ENCODE peak calls at places on chromosome 6, in five cellular contexts. D is adrenal gland, M is MV-4-11, W is AG09309, A is foreskin fibroblast. X is an unnamed sample.

GRCh38 chr6:105318660-105319059 is 84.2 kb downstream of the PREP start:
- DNase-seq in M (no peak), W (no peak), A (peak), D (no peak), X (no peak)

GRCh38 chr6:6973721-6974120 is 134.0 kb upstream of the RREB1 start:
- DNase-seq in D (no peak), M (no peak), A (no peak), W (no peak), X (no peak)

GRCh38 chr6:104929348-104929747 is 27.6 kb upstream of the LIN28B start:
- DNase-seq in A (no peak), M (no peak), D (no peak), W (no peak), X (no peak)

GRCh38 chr6:154343473-154344308 is 12.9 kb downstream of the IPCEF1 start:
- DNase-seq in M (no peak), D (peak), A (peak), W (no peak), X (peak)

GRCh38 chr6:3776881-3777507 is 25.5 kb upstream of the PXDC1 start:
- DNase-seq in D (no peak), M (no peak), A (no peak), W (no peak), X (no peak)

GRCh38 chr6:26170951-26171841 is 84.0 kb downstream of the HFE start:
- DNase-seq in D (no peak), M (no peak), W (no peak), A (no peak), X (no peak)

GRCh38 chr6:150006961-150007464 is 18.3 kb downstream of the RAET1L start:
- DNase-seq in M (no peak), A (no peak), D (peak), W (no peak), X (no peak)

GRCh38 chr6:25307805-25308494 is 28.8 kb downstream of the CARMIL1 start:
- DNase-seq in W (no peak), A (no peak), M (no peak), D (no peak), X (no peak)

GRCh38 chr6:156423829-156424228 is 353.3 kb upstream of the ARID1B start:
- DNase-seq in M (no peak), W (no peak), D (no peak), A (no peak), X (no peak)

GRCh38 chr6:113599444-113599843 is 257.7 kb upstream of the MARCKS start:
- DNase-seq in M (no peak), W (no peak), A (no peak), D (no peak), X (no peak)

GRCh38 chr6:33339193-33339592 is 21.6 kb upstream of the ZBTB22 start:
- DNase-seq in M (no peak), W (no peak), A (no peak), D (no peak), X (no peak)

GRCh38 chr6:125549202-125549884 is 200.1 kb upstream of the HEY2 start:
- DNase-seq in M (no peak), D (no peak), W (no peak), A (no peak), X (no peak)

GRCh38 chr6:139588734-139589418 is 214.4 kb upstream of the CITED2 start:
- DNase-seq in W (no peak), A (peak), M (peak), D (no peak), X (no peak)

GRCh38 chr6:42315991-42316378 is 98.3 kb upstream of the MRPS10 start:
- DNase-seq in A (peak), M (peak), W (peak), D (peak), X (no peak)

GRCh38 chr6:48136856-48137255 is 25.9 kb upstream of the PTCHD4 start:
- DNase-seq in D (no peak), A (no peak), W (no peak), M (no peak), X (no peak)

GRCh38 chr6:5516036-5516435 is 254.7 kb downstream of the FARS2 start:
- DNase-seq in W (no peak), D (no peak), A (no peak), M (no peak), X (no peak)

GRCh38 chr6:4313044-4313686 is 177.8 kb upstream of the ECI2 start:
- DNase-seq in D (peak), M (no peak), W (peak), A (peak), X (no peak)

GRCh38 chr6:24981385-24981758 is 45.6 kb upstream of the RIPOR2 start:
- DNase-seq in D (no peak), A (no peak), W (no peak), M (no peak), X (no peak)

GRCh38 chr6:165231581-165232276 is 77.7 kb downstream of the C6orf118 start:
- DNase-seq in A (peak), M (peak), D (no peak), W (peak), X (no peak)

GRCh38 chr6:162099685-162100084 is 627.9 kb downstream of the PRKN start:
- DNase-seq in D (peak), A (peak), M (peak), W (peak), X (no peak)

GRCh38 chr6:81906709-81907204 is 154.3 kb upstream of the TENT5A start:
- DNase-seq in M (no peak), W (no peak), D (no peak), A (no peak), X (no peak)

GRCh38 chr6:170202416-170203135 is 88.3 kb downstream of the DLL1 start:
- DNase-seq in W (no peak), D (no peak), A (no peak), M (no peak), X (no peak)

GRCh38 chr6:32852018-32852843 is 1.3 kb downstream of the TAP1 start:
- DNase-seq in A (no peak), W (no peak), M (no peak), D (peak), X (peak)

GRCh38 chr6:13278184-13278583 is 50.2 kb downstream of the TBC1D7 start:
- DNase-seq in D (no peak), M (no peak), W (no peak), A (no peak), X (no peak)

GRCh38 chr6:2839195-2839981 is 2.3 kb downstream of the SERPINB1 start:
- DNase-seq in A (peak), W (no peak), D (no peak), M (no peak), X (no peak)

GRCh38 chr6:56947931-56948330 is 7.0 kb upstream of the BEND6 start:
- DNase-seq in W (no peak), M (no peak), A (no peak), D (no peak), X (no peak)

GRCh38 chr6:126017668-126018067 is 31.3 kb downstream of the TRMT11 start:
- DNase-seq in D (no peak), A (no peak), M (no peak), W (no peak), X (no peak)

GRCh38 chr6:112827793-112828192 is 480.7 kb downstream of the RFPL4B start:
- DNase-seq in D (peak), W (no peak), A (no peak), M (peak), X (no peak)

GRCh38 chr6:136158398-136158797 is 91.7 kb downstream of the MTFR2 start:
- DNase-seq in W (no peak), D (peak), M (no peak), A (no peak), X (peak)

GRCh38 chr6:19837511-19838441 is 606 bp downstream of the ID4 start:
- DNase-seq in D (no peak), W (no peak), A (peak), M (no peak), X (peak)

GRCh38 chr6:75208564-75209431 is 2.9 kb upstream of the COL12A1 start:
- DNase-seq in M (peak), W (no peak), D (peak), A (peak), X (peak)

GRCh38 chr6:2865270-2866182 is 23.9 kb upstream of the SERPINB1 start:
- DNase-seq in A (peak), D (no peak), W (no peak), M (no peak), X (no peak)